ENCODE peak calls at places on chromosomes 5 and 9, in five cellular contexts. One of them, this sample, is unnamed.

GRCh38 chr9:130110166-130110565 is 56.5 kb downstream of the GPR107 start:
- DNase-seq in fibroblast of the aortic adventitia: no peak
- DNase-seq in HepG2: no peak
- DNase-seq in PC-9: no peak
- DNase-seq in BJ: no peak
- DNase-seq in this sample: no peak

GRCh38 chr9:112569186-112569585 is 82.6 kb downstream of the KIAA1958 start:
- DNase-seq in fibroblast of the aortic adventitia: peak
- DNase-seq in HepG2: no peak
- DNase-seq in PC-9: no peak
- DNase-seq in BJ: peak
- DNase-seq in this sample: no peak

GRCh38 chr9:93060746-93061259 is 2.3 kb downstream of the SUSD3 start:
- DNase-seq in fibroblast of the aortic adventitia: peak
- DNase-seq in HepG2: no peak
- DNase-seq in PC-9: no peak
- DNase-seq in BJ: no peak
- DNase-seq in this sample: no peak

GRCh38 chr5:41433552-41434181 is 76.7 kb downstream of the PLCXD3 start:
- DNase-seq in fibroblast of the aortic adventitia: no peak
- DNase-seq in HepG2: no peak
- DNase-seq in PC-9: no peak
- DNase-seq in BJ: no peak
- DNase-seq in this sample: no peak

GRCh38 chr5:53943938-53944337 is 366.4 kb downstream of the ARL15 start:
- DNase-seq in fibroblast of the aortic adventitia: no peak
- DNase-seq in HepG2: no peak
- DNase-seq in PC-9: no peak
- DNase-seq in BJ: no peak
- DNase-seq in this sample: no peak

GRCh38 chr5:176733586-176734262 is 76.6 kb upstream of the UNC5A start:
- DNase-seq in fibroblast of the aortic adventitia: no peak
- DNase-seq in HepG2: no peak
- DNase-seq in PC-9: no peak
- DNase-seq in BJ: no peak
- DNase-seq in this sample: peak

GRCh38 chr5:143841446-143841845 is 29.5 kb downstream of the HMHB1 start:
- DNase-seq in fibroblast of the aortic adventitia: no peak
- DNase-seq in HepG2: no peak
- DNase-seq in PC-9: no peak
- DNase-seq in BJ: no peak
- DNase-seq in this sample: no peak

GRCh38 chr5:73856972-73857371 is 231.0 kb downstream of the ARHGEF28 start:
- DNase-seq in fibroblast of the aortic adventitia: peak
- DNase-seq in HepG2: no peak
- DNase-seq in PC-9: no peak
- DNase-seq in BJ: no peak
- DNase-seq in this sample: no peak

GRCh38 chr9:5389109-5389732 is 48.5 kb downstream of the PLGRKT start:
- DNase-seq in fibroblast of the aortic adventitia: peak
- DNase-seq in HepG2: no peak
- DNase-seq in PC-9: no peak
- DNase-seq in BJ: peak
- DNase-seq in this sample: peak

GRCh38 chr9:98379572-98379971 is 124.1 kb upstream of the TBC1D2 start:
- DNase-seq in fibroblast of the aortic adventitia: no peak
- DNase-seq in HepG2: no peak
- DNase-seq in PC-9: no peak
- DNase-seq in BJ: no peak
- DNase-seq in this sample: no peak

GRCh38 chr9:31824860-31825259 is 559.6 kb upstream of the ACO1 start:
- DNase-seq in fibroblast of the aortic adventitia: no peak
- DNase-seq in HepG2: peak
- DNase-seq in PC-9: no peak
- DNase-seq in BJ: no peak
- DNase-seq in this sample: no peak

GRCh38 chr9:134598884-134599245 is 42.7 kb upstream of the COL5A1 start:
- DNase-seq in fibroblast of the aortic adventitia: no peak
- DNase-seq in HepG2: no peak
- DNase-seq in PC-9: no peak
- DNase-seq in BJ: no peak
- DNase-seq in this sample: no peak

GRCh38 chr5:135452366-135453030 is 347 bp upstream of the TIFAB start:
- DNase-seq in fibroblast of the aortic adventitia: no peak
- DNase-seq in HepG2: no peak
- DNase-seq in PC-9: no peak
- DNase-seq in BJ: no peak
- DNase-seq in this sample: no peak

GRCh38 chr9:28234133-28234898 is 661.0 kb upstream of the C9orf72 start:
- DNase-seq in fibroblast of the aortic adventitia: no peak
- DNase-seq in HepG2: no peak
- DNase-seq in PC-9: no peak
- DNase-seq in BJ: no peak
- DNase-seq in this sample: no peak

GRCh38 chr9:127954831-127955293 is 17.2 kb upstream of the DPM2 start:
- DNase-seq in fibroblast of the aortic adventitia: no peak
- DNase-seq in HepG2: no peak
- DNase-seq in PC-9: no peak
- DNase-seq in BJ: no peak
- DNase-seq in this sample: no peak

GRCh38 chr5:43785198-43785597 is 182.2 kb downstream of the NNT start:
- DNase-seq in fibroblast of the aortic adventitia: no peak
- DNase-seq in HepG2: no peak
- DNase-seq in PC-9: no peak
- DNase-seq in BJ: no peak
- DNase-seq in this sample: no peak

GRCh38 chr5:122434547-122434946 is 122.5 kb downstream of the SNCAIP start:
- DNase-seq in fibroblast of the aortic adventitia: no peak
- DNase-seq in HepG2: no peak
- DNase-seq in PC-9: no peak
- DNase-seq in BJ: no peak
- DNase-seq in this sample: no peak

GRCh38 chr9:74478606-74479005 is 18.5 kb upstream of the RORB start:
- DNase-seq in fibroblast of the aortic adventitia: no peak
- DNase-seq in HepG2: no peak
- DNase-seq in PC-9: no peak
- DNase-seq in BJ: no peak
- DNase-seq in this sample: no peak

GRCh38 chr5:101244621-101245020 is 341.5 kb upstream of the ST8SIA4 start:
- DNase-seq in fibroblast of the aortic adventitia: no peak
- DNase-seq in HepG2: no peak
- DNase-seq in PC-9: no peak
- DNase-seq in BJ: no peak
- DNase-seq in this sample: no peak

GRCh38 chr9:116605060-116605459 is 82.0 kb upstream of the TRIM32 start:
- DNase-seq in fibroblast of the aortic adventitia: no peak
- DNase-seq in HepG2: no peak
- DNase-seq in PC-9: no peak
- DNase-seq in BJ: no peak
- DNase-seq in this sample: no peak

GRCh38 chr5:10275460-10275859 is 25.4 kb downstream of the CCT5 start:
- DNase-seq in fibroblast of the aortic adventitia: no peak
- DNase-seq in HepG2: no peak
- DNase-seq in PC-9: no peak
- DNase-seq in BJ: no peak
- DNase-seq in this sample: no peak

GRCh38 chr9:26081847-26082246 is 403.6 kb upstream of the TUSC1 start:
- DNase-seq in fibroblast of the aortic adventitia: no peak
- DNase-seq in HepG2: no peak
- DNase-seq in PC-9: no peak
- DNase-seq in BJ: no peak
- DNase-seq in this sample: no peak

GRCh38 chr9:71285191-71285656 is 163.8 kb upstream of the TRPM3 start:
- DNase-seq in fibroblast of the aortic adventitia: peak
- DNase-seq in HepG2: peak
- DNase-seq in PC-9: peak
- DNase-seq in BJ: no peak
- DNase-seq in this sample: peak

GRCh38 chr5:126074538-126074937 is 348.7 kb upstream of the GRAMD2B start:
- DNase-seq in fibroblast of the aortic adventitia: no peak
- DNase-seq in HepG2: no peak
- DNase-seq in PC-9: no peak
- DNase-seq in BJ: no peak
- DNase-seq in this sample: no peak

GRCh38 chr5:14097998-14098471 is 45.1 kb upstream of the TRIO start:
- DNase-seq in fibroblast of the aortic adventitia: peak
- DNase-seq in HepG2: no peak
- DNase-seq in PC-9: no peak
- DNase-seq in BJ: peak
- DNase-seq in this sample: no peak

GRCh38 chr9:37987467-37987981 is 81.5 kb downstream of the SHB start:
- DNase-seq in fibroblast of the aortic adventitia: no peak
- DNase-seq in HepG2: no peak
- DNase-seq in PC-9: no peak
- DNase-seq in BJ: no peak
- DNase-seq in this sample: peak

GRCh38 chr9:91978739-91979414 is 28.8 kb upstream of the ROR2 start:
- DNase-seq in fibroblast of the aortic adventitia: peak
- DNase-seq in HepG2: no peak
- DNase-seq in PC-9: peak
- DNase-seq in BJ: peak
- DNase-seq in this sample: peak

GRCh38 chr5:133265720-133266575 is 214.1 kb downstream of the HSPA4 start:
- DNase-seq in fibroblast of the aortic adventitia: no peak
- DNase-seq in HepG2: peak
- DNase-seq in PC-9: no peak
- DNase-seq in BJ: no peak
- DNase-seq in this sample: no peak

GRCh38 chr9:114507726-114508125 is 2.5 kb upstream of the WHRN start:
- DNase-seq in fibroblast of the aortic adventitia: peak
- DNase-seq in HepG2: peak
- DNase-seq in PC-9: peak
- DNase-seq in BJ: no peak
- DNase-seq in this sample: no peak

GRCh38 chr5:147986134-147986757 is 77.5 kb upstream of the SPINK5 start:
- DNase-seq in fibroblast of the aortic adventitia: no peak
- DNase-seq in HepG2: no peak
- DNase-seq in PC-9: no peak
- DNase-seq in BJ: no peak
- DNase-seq in this sample: no peak

GRCh38 chr9:93681316-93682154 is 105.2 kb downstream of the PHF2 start:
- DNase-seq in fibroblast of the aortic adventitia: no peak
- DNase-seq in HepG2: peak
- DNase-seq in PC-9: no peak
- DNase-seq in BJ: no peak
- DNase-seq in this sample: no peak

GRCh38 chr5:59768204-59769040 is 125.1 kb downstream of the PDE4D start:
- DNase-seq in fibroblast of the aortic adventitia: peak
- DNase-seq in HepG2: peak
- DNase-seq in PC-9: peak
- DNase-seq in BJ: no peak
- DNase-seq in this sample: peak
- H3K4me3 ChIP-seq in fibroblast of the aortic adventitia: peak
- H3K4me3 ChIP-seq in HepG2: peak
- H3K4me3 ChIP-seq in PC-9: peak
- H3K4me3 ChIP-seq in BJ: peak
- H3K4me3 ChIP-seq in this sample: peak

DNA sequence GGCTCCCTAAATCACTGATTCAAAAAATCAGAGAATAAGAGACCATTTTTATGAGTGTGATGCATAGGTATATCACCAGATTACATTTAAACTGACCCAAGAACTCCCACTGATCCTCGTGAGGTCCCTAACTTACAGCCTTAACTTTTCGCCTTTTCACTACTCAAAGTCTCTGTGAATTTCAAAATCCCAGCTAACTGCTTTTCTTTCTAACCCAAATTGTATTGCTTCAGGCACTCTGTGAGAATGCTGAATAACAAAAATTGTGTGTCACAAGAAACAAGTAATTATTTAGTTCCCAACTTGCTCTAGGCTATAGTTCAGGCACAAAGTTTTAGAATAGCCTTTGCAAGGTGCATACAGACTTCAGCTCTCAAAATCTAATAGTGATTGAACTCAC is 368.6 kb downstream of the CHSY3 start:
- DNase-seq in fibroblast of the aortic adventitia: no peak
- DNase-seq in HepG2: no peak
- DNase-seq in PC-9: no peak
- DNase-seq in BJ: no peak
- DNase-seq in this sample: no peak
- H3K4me3 ChIP-seq in fibroblast of the aortic adventitia: no peak
- H3K4me3 ChIP-seq in HepG2: no peak
- H3K4me3 ChIP-seq in PC-9: no peak
- H3K4me3 ChIP-seq in BJ: no peak
- H3K4me3 ChIP-seq in this sample: no peak

DNA sequence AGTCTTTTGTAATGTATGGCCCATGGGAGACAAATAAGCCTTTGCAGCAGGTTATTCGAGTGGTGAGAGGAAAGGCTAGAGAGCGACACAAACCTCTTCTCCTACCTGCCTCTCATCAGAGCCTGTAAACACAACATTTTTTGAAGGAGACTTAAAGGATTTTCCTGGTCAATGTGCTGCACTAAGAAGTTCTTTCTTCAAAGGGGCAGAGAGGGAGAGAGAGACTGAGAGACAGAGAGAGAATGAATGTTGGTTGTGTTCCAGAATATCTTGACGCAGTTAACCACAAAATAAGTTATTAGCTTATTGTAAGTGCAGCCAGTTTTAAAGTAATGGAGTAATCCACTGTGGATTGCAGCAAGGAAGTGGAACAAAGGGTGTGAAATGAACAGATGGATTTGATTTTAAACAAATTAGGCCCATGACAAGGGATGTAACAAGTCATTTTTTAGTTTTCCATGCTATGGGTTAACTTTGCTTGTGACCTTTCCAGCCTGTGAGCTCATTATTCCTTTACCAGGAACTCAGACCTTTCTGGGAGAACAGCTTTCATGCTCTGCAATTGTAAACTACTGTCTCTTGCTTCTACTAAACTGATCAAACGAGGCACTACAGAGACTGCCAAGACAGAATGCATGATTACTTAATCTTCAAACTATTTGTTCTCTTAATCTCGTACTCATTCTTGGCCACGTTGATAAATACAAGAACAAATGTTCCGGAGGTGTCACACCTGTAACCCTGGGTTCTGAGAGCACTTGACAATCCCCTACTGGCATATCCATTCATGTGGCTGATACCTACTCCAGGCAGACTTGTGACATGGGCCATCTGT is 131.2 kb downstream of the TLE1 start:
- DNase-seq in fibroblast of the aortic adventitia: peak
- DNase-seq in HepG2: no peak
- DNase-seq in PC-9: no peak
- DNase-seq in BJ: peak
- DNase-seq in this sample: peak
- H3K4me3 ChIP-seq in fibroblast of the aortic adventitia: no peak
- H3K4me3 ChIP-seq in HepG2: no peak
- H3K4me3 ChIP-seq in PC-9: no peak
- H3K4me3 ChIP-seq in BJ: no peak
- H3K4me3 ChIP-seq in this sample: no peak

DNA sequence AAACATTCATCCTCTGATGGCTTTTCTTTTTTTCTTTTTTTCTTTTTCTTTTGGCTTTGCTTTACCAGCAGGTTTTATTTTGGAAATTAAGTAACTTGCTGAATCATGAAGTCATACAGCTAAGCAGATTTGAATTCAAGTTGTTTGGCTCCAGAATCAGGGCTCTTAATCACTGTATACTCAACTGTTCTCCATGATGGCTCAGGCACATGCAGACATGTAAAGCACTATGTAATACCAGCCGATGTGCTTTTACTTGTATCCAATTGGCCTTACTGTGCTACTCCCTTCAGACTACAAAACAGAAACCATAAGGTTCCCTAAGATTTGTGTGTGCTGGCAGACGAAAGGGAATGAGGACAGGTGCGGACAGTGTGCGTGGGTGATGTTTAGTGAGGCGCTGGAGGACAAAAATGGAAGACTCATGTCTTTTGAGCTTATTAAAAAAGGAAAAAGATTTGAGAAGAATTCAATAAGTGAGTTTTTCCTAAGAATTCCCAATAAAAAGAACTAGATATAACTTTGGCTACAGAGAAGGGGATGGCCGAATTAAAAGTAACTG is 44.7 kb upstream of the OTP start:
- DNase-seq in fibroblast of the aortic adventitia: peak
- DNase-seq in HepG2: no peak
- DNase-seq in PC-9: no peak
- DNase-seq in BJ: no peak
- DNase-seq in this sample: no peak
- H3K4me3 ChIP-seq in fibroblast of the aortic adventitia: no peak
- H3K4me3 ChIP-seq in HepG2: no peak
- H3K4me3 ChIP-seq in PC-9: no peak
- H3K4me3 ChIP-seq in BJ: no peak
- H3K4me3 ChIP-seq in this sample: no peak

This sample was measured in SJSA1.